ENCODE peak calls at places on chromosome 22, in four cellular contexts. C is tibial nerve, O is GM10248, Q is OCI-LY7. R is an unnamed sample.

GRCh38 chr22:44707752-44708151 is 5.7 kb downstream of the PRR5 start:
- DNase-seq in C (no peak), O (no peak), Q (no peak), R (no peak)

GRCh38 chr22:30885591-30885990 is 83.0 kb downstream of the MORC2 start:
- DNase-seq in C (no peak), O (no peak), Q (no peak), R (no peak)

GRCh38 chr22:31148953-31149627 is 8.8 kb upstream of the PLA2G3 start:
- DNase-seq in C (no peak), O (peak), Q (peak), R (peak)

GRCh38 chr22:47337161-47337621 is 574.7 kb downstream of the TBC1D22A start:
- DNase-seq in C (no peak), O (no peak), Q (no peak), R (no peak)

GRCh38 chr22:20239063-20239950 is 28.8 kb downstream of the RTN4R start:
- DNase-seq in C (no peak), O (peak), Q (no peak), R (no peak)

GRCh38 chr22:47623056-47623739 is 860.7 kb downstream of the TBC1D22A start:
- DNase-seq in C (no peak), O (no peak), Q (no peak), R (no peak)

GRCh38 chr22:28207281-28208030 is 288.4 kb upstream of the PITPNB start:
- DNase-seq in C (no peak), O (no peak), Q (no peak), R (no peak)

GRCh38 chr22:38077595-38077994 is 6.4 kb downstream of the SLC16A8 start:
- DNase-seq in C (no peak), O (no peak), Q (no peak), R (no peak)

GRCh38 chr22:39567135-39567946 is 3.2 kb upstream of the CACNA1I start:
- DNase-seq in C (no peak), O (no peak), Q (peak), R (no peak)

GRCh38 chr22:37625737-37626136 is 13.7 kb upstream of the SH3BP1 start:
- DNase-seq in C (no peak), O (no peak), Q (no peak), R (no peak)

GRCh38 chr22:48945621-48946458 is 881.8 kb downstream of the BRD1 start:
- DNase-seq in C (no peak), O (no peak), Q (no peak), R (no peak)

GRCh38 chr22:47296405-47297260 is 534.2 kb downstream of the TBC1D22A start:
- DNase-seq in C (no peak), O (peak), Q (no peak), R (no peak)

GRCh38 chr22:45502215-45503070 is at the start of gene FBLN1:
- DNase-seq in C (no peak), O (no peak), Q (no peak), R (no peak)

GRCh38 chr22:46068908-46069481 is 81.3 kb upstream of the PPARA start:
- DNase-seq in C (peak), O (no peak), Q (peak), R (no peak)

GRCh38 chr22:43921361-43921760 is 2.2 kb upstream of the PNPLA3 start:
- DNase-seq in C (no peak), O (no peak), Q (no peak), R (no peak)

GRCh38 chr22:18022851-18023250 is 1.5 kb downstream of the MICAL3 start:
- DNase-seq in C (no peak), O (no peak), Q (no peak), R (no peak)

GRCh38 chr22:40183029-40183581 is 5.4 kb downstream of the TNRC6B start:
- DNase-seq in C (no peak), O (no peak), Q (no peak), R (no peak)

GRCh38 chr22:20741634-20742581 is 32.0 kb upstream of the SERPIND1 start:
- DNase-seq in C (no peak), O (peak), Q (peak), R (peak)

GRCh38 chr22:45927059-45927458 is 49.9 kb downstream of the WNT7B start:
- DNase-seq in C (no peak), O (no peak), Q (no peak), R (no peak)

GRCh38 chr22:46695346-46696224 is 42.5 kb downstream of the CERK start:
- DNase-seq in C (no peak), O (no peak), Q (no peak), R (no peak)

GRCh38 chr22:49497266-49497665 is 330.4 kb downstream of the BRD1 start:
- DNase-seq in C (no peak), O (no peak), Q (no peak), R (no peak)

GRCh38 chr22:46796566-46797195 is 34.2 kb downstream of the TBC1D22A start:
- DNase-seq in C (no peak), O (no peak), Q (no peak), R (no peak)

GRCh38 chr22:32518848-32519247 is 44.2 kb downstream of the FBXO7 start:
- DNase-seq in C (no peak), O (no peak), Q (peak), R (no peak)

GRCh38 chr22:50314455-50315288 is 7.2 kb upstream of the PLXNB2 start:
- DNase-seq in C (no peak), O (peak), Q (peak), R (peak)

GRCh38 chr22:38938925-38939324 is 18.5 kb upstream of the APOBEC3A start:
- DNase-seq in C (no peak), O (no peak), Q (no peak), R (no peak)

DNA sequence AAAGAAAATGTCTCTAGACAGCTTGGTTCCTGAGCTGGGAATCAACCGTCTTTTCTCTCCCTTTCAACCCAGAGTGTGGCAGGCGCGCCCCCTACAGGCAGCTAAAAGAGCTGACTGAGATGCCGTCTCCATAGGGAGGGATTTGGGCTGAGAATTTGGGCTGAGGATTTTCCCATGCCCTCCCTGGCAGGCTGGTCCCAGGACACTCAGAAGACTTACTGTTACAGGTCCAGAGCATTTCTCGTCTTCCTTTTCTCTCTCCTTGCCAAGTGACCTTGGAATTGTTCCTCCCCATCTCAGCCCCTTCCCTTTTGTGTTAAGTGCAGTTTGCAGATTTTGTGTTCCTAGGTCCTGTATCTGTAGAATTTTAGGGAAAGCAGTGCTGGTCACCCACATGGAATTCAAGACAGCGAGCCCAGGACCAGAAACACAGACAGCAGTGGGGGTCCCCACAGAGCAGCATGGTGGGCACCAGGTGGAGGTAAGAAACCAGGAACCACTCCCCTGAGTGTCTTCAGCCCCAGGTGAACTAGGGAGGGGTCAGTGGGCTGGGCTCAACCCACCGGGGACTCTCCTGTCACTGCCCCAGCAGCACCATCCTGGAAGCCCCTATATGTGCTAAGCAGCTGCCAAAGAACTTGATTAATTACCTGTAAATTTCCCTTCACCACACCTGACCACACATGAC is 9.9 kb upstream of the IGLL5 start:
- DNase-seq in C (no peak), O (no peak), Q (peak), R (no peak)
- TF ChIP-seq CTCF in C (peak), O (peak), Q (peak), R (peak)

GRCh38 chr22:42892571-42893316 is 35.7 kb upstream of the ARFGAP3 start:
- DNase-seq in C (no peak), O (peak), Q (no peak), R (no peak)

GRCh38 chr22:42891008-42891407 is 33.9 kb upstream of the ARFGAP3 start:
- DNase-seq in C (no peak), O (no peak), Q (no peak), R (no peak)

GRCh38 chr22:42893366-42894150 is 36.5 kb upstream of the ARFGAP3 start:
- DNase-seq in C (no peak), O (no peak), Q (no peak), R (no peak)

GRCh38 chr22:42891696-42892095 is 34.6 kb upstream of the ARFGAP3 start:
- DNase-seq in C (no peak), O (no peak), Q (no peak), R (no peak)

DNA sequence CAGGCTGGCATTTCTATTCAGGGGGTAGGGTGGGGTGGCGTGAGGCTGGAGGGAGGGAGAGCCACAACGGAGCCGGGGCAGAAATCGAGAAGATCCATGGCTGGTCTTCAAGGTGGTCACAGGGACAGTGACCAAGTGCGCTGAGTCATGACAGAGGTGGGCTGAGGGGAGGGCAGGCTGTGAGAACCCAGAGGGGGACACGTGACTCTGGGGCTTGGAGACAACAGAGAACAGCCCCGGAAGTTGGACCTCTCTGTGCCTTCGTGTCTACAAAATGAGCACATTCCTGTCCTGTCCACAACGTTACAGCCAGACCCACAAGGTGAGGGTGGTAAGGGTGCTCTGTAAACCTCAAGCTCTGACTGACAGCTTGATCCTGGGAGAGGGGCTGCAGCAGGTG is 35.1 kb upstream of the ARFGAP3 start:
- DNase-seq in C (no peak), O (no peak), Q (no peak), R (no peak)
- TF ChIP-seq CTCF in C (no peak), O (no peak), Q (no peak), R (no peak)

GRCh38 chr22:35037089-35037488 is 28.9 kb upstream of the ISX start:
- DNase-seq in C (no peak), O (no peak), Q (peak), R (peak)
- TF ChIP-seq CTCF in C (no peak), O (peak), Q (peak), R (peak)

DNA sequence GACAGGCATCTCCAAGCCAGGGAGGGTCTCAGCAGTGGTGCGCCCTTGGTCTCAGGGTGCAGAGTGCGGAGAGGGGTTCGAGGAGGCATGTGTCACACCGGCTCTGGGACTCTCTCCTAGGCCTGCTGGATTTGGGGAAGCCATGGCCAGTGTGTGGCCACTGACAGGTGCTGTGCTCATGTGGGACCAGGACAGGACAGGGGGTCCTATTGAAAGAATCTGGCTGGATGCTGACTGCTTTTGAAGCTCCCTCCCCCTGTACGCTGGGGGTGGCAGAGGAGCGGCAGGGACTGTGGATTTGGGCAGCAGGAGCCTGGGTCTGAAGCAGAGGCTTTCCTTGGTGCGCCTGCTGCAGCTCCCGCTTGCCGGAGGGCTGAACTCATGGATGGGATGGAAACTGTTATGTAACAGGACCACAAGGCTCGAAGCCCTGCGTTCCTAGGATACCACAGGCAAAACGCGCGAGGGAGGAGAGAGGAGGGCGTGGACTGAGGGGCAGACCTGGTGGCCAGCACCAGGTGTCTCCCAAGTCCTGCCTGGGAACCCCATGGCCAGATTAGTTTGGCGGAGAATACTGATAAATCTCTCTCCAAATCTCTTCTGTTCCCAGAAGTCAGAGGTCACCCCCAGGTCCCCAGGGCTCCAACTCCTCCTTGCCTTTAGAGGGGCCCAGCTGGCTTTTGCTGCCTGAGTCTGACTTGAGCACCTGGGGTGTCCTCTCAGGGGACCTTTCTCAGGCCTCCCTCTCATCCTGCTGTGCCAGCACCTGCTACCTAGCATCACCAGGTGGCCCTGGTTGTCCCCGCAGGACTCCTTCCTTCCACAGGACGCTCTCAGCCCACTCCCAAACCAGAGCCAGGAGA is 13.8 kb upstream of the TEF start:
- DNase-seq in C (no peak), O (no peak), Q (no peak), R (no peak)
- TF ChIP-seq CTCF in C (no peak), O (no peak), Q (no peak), R (no peak)

GRCh38 chr22:24599514-24599913 is 3.5 kb upstream of the GGT1 start:
- DNase-seq in C (no peak), O (no peak), Q (no peak), R (no peak)
- TF ChIP-seq CTCF in C (no peak), O (no peak), Q (no peak), R (no peak)

DNA sequence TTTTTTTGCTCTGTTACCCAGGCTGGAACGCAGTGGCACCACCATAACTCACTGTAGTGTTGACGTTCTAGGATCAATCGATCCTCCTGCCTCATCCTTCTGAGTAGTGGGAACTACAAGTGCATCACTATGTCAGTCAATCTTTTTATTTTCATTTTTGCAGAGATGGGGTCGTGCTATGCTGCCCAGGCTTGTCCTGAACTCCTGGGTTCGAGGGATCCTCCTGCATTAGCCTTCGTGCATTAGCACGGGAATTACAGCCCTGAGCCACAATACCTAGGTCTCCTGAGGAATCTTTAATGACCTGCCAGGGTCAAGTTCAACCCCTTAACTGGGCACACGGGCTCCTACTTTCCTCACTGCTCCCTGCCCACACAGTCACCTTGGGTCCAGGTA is 4.4 kb downstream of the APOL3 start:
- DNase-seq in C (no peak), O (no peak), Q (no peak), R (no peak)
- TF ChIP-seq CTCF in C (no peak), O (no peak), Q (no peak), R (no peak)

DNA sequence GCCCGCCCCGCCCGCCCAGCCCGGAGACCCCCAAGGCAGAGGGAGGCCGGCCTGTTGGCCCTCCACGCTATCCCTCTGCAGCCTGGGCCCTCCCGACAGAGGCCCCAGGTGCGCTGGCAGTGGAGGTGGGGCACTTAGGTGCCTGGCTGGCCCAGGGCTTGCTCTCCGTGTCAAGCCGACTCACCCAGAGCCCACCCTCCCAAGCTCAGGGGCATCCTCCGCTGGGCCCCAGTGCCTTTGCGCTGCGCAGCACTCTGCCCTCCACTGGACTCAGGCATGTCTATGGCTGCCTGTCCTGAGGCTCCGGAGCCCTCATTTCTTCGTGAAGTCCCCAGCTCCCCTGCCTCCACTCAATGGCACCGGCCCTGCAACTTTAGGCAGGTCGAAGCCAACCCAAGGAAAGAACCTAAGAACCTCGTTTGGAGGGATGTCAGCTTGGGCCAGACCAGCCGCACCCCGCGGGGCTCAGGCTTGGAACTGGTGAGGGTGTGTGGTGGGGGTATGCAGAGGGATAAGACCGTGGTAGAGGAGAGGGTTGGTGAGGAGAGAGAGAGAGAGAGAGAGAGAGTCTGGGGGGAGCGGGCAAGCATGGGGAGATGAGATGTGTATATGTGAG is 6.1 kb downstream of the SMIM45 start:
- DNase-seq in C (no peak), O (no peak), Q (no peak), R (no peak)
- TF ChIP-seq CTCF in C (no peak), O (no peak), Q (no peak), R (no peak)

GRCh38 chr22:22709719-22710445 is 65.5 kb downstream of the GGTLC2 start:
- DNase-seq in C (no peak), O (no peak), Q (peak), R (no peak)
- TF ChIP-seq CTCF in C (no peak), O (peak), Q (peak), R (no peak)

GRCh38 chr22:25172153-25172552 is 27.5 kb upstream of the CRYBB3 start:
- DNase-seq in C (no peak), O (peak), Q (no peak), R (peak)
- TF ChIP-seq CTCF in C (no peak), O (peak), Q (peak), R (peak)